ENCODE peak calls at places on chromosomes 6 and 20, in seven cellular contexts. One of them, this sample, is unnamed.

GRCh38 chr6:125918681-125919566 is 37.6 kb upstream of the HINT3 start:
- DNase-seq in Daoy: peak; percentile 91
- DNase-seq in upper lobe of right lung: no peak
- DNase-seq in activated T-cell treated with anti-CD3 and anti-CD28 coated beads for 24 hours: peak; percentile 32
- DNase-seq in stimulated activated CD8-positive, alpha-beta memory T cell treated with anti-CD3 and anti-CD28 coated beads, Interleukin-12 subunit alpha, Interleukin-12 subunit beta, amount 100 ng/mL, for 1 hour: no peak
- DNase-seq in GM23248: peak; percentile 82
- DNase-seq in A549: peak; percentile 92
- DNase-seq in this sample: peak; percentile 67

GRCh38 chr20:6663104-6663503 is 104.4 kb upstream of the BMP2 start:
- DNase-seq in Daoy: peak; percentile 60
- DNase-seq in upper lobe of right lung: no peak
- DNase-seq in activated T-cell treated with anti-CD3 and anti-CD28 coated beads for 24 hours: no peak
- DNase-seq in stimulated activated CD8-positive, alpha-beta memory T cell treated with anti-CD3 and anti-CD28 coated beads, Interleukin-12 subunit alpha, Interleukin-12 subunit beta, amount 100 ng/mL, for 1 hour: no peak
- DNase-seq in GM23248: no peak
- DNase-seq in A549: no peak
- DNase-seq in this sample: no peak

GRCh38 chr6:40723967-40724366 is 136.8 kb upstream of the LRFN2 start:
- DNase-seq in Daoy: peak; percentile 24
- DNase-seq in upper lobe of right lung: no peak
- DNase-seq in activated T-cell treated with anti-CD3 and anti-CD28 coated beads for 24 hours: no peak
- DNase-seq in stimulated activated CD8-positive, alpha-beta memory T cell treated with anti-CD3 and anti-CD28 coated beads, Interleukin-12 subunit alpha, Interleukin-12 subunit beta, amount 100 ng/mL, for 1 hour: no peak
- DNase-seq in GM23248: peak; percentile 57
- DNase-seq in A549: no peak
- DNase-seq in this sample: no peak

GRCh38 chr20:1490643-1491042 is 577 bp downstream of the SIRPB2 start:
- DNase-seq in Daoy: no peak
- DNase-seq in upper lobe of right lung: no peak
- DNase-seq in activated T-cell treated with anti-CD3 and anti-CD28 coated beads for 24 hours: no peak
- DNase-seq in stimulated activated CD8-positive, alpha-beta memory T cell treated with anti-CD3 and anti-CD28 coated beads, Interleukin-12 subunit alpha, Interleukin-12 subunit beta, amount 100 ng/mL, for 1 hour: no peak
- DNase-seq in GM23248: no peak
- DNase-seq in A549: no peak
- DNase-seq in this sample: no peak

GRCh38 chr6:31657406-31658157 is 1.9 kb downstream of the APOM start:
- DNase-seq in Daoy: no peak
- DNase-seq in upper lobe of right lung: no peak
- DNase-seq in activated T-cell treated with anti-CD3 and anti-CD28 coated beads for 24 hours: no peak
- DNase-seq in stimulated activated CD8-positive, alpha-beta memory T cell treated with anti-CD3 and anti-CD28 coated beads, Interleukin-12 subunit alpha, Interleukin-12 subunit beta, amount 100 ng/mL, for 1 hour: no peak
- DNase-seq in GM23248: peak; percentile 44
- DNase-seq in A549: no peak
- DNase-seq in this sample: no peak

GRCh38 chr20:51480507-51481270 is 61.8 kb downstream of the NFATC2 start:
- DNase-seq in Daoy: no peak
- DNase-seq in upper lobe of right lung: no peak
- DNase-seq in activated T-cell treated with anti-CD3 and anti-CD28 coated beads for 24 hours: peak; percentile 73
- DNase-seq in stimulated activated CD8-positive, alpha-beta memory T cell treated with anti-CD3 and anti-CD28 coated beads, Interleukin-12 subunit alpha, Interleukin-12 subunit beta, amount 100 ng/mL, for 1 hour: no peak
- DNase-seq in GM23248: no peak
- DNase-seq in A549: no peak
- DNase-seq in this sample: no peak

GRCh38 chr6:138537090-138537489 is 37.8 kb upstream of the NHSL1 start:
- DNase-seq in Daoy: no peak
- DNase-seq in upper lobe of right lung: no peak
- DNase-seq in activated T-cell treated with anti-CD3 and anti-CD28 coated beads for 24 hours: no peak
- DNase-seq in stimulated activated CD8-positive, alpha-beta memory T cell treated with anti-CD3 and anti-CD28 coated beads, Interleukin-12 subunit alpha, Interleukin-12 subunit beta, amount 100 ng/mL, for 1 hour: no peak
- DNase-seq in GM23248: peak; percentile 63
- DNase-seq in A549: no peak
- DNase-seq in this sample: no peak

GRCh38 chr20:48898210-48898609 is 23.3 kb upstream of the ARFGEF2 start:
- DNase-seq in Daoy: peak; percentile 61
- DNase-seq in upper lobe of right lung: no peak
- DNase-seq in activated T-cell treated with anti-CD3 and anti-CD28 coated beads for 24 hours: no peak
- DNase-seq in stimulated activated CD8-positive, alpha-beta memory T cell treated with anti-CD3 and anti-CD28 coated beads, Interleukin-12 subunit alpha, Interleukin-12 subunit beta, amount 100 ng/mL, for 1 hour: no peak
- DNase-seq in GM23248: peak; percentile 13
- DNase-seq in A549: no peak
- DNase-seq in this sample: no peak

GRCh38 chr6:35810831-35811698 is 5.9 kb downstream of the LHFPL5 start:
- DNase-seq in Daoy: peak; percentile 62
- DNase-seq in upper lobe of right lung: peak; percentile 55
- DNase-seq in activated T-cell treated with anti-CD3 and anti-CD28 coated beads for 24 hours: no peak
- DNase-seq in stimulated activated CD8-positive, alpha-beta memory T cell treated with anti-CD3 and anti-CD28 coated beads, Interleukin-12 subunit alpha, Interleukin-12 subunit beta, amount 100 ng/mL, for 1 hour: no peak
- DNase-seq in GM23248: peak; percentile 87
- DNase-seq in A549: peak; percentile 78
- DNase-seq in this sample: peak; percentile 73